ENCODE peak calls at places on chromosomes 6 and 20, in nine cellular contexts. H is CD8-positive, alpha-beta T cell; Z is BJ; D is cardiac muscle cell; C is astrocyte of the spinal cord; F is kidney epithelial cell; O is lower lobe of right lung; X is IMR-90; P is tibial nerve. S is an unnamed sample.

GRCh38 chr6:144158133-144158532 is 7.8 kb downstream of the STX11 start:
- DNase-seq in D (peak; percentile 76), Z (peak; percentile 76), P (no peak), O (no peak), C (peak; percentile 79), X (peak; percentile 88), H (no peak), F (peak; percentile 37), S (no peak)

GRCh38 chr20:45910670-45911485 is 1.1 kb downstream of the PLTP start:
- DNase-seq in P (peak; percentile 99), C (peak; percentile 100), X (peak; percentile 100), Z (peak; percentile 99), H (peak; percentile 83), O (peak; percentile 97), D (peak; percentile 99), F (peak; percentile 99), S (peak; percentile 99)

GRCh38 chr20:17835941-17836861 is 132.4 kb downstream of the SNX5 start:
- DNase-seq in Z (peak; percentile 78), C (peak; percentile 89), X (peak; percentile 87), P (peak; percentile 39), D (no peak), F (no peak), H (no peak), O (no peak), S (no peak)

GRCh38 chr6:143507358-143508145 is 4.0 kb downstream of the FUCA2 start:
- DNase-seq in X (peak; percentile 49), F (no peak), O (no peak), C (no peak), H (no peak), Z (no peak), P (no peak), D (no peak), S (peak; percentile 14)

GRCh38 chr6:30272032-30272431 is 54.7 kb upstream of the TRIM39 start:
- DNase-seq in D (no peak), H (no peak), C (no peak), Z (no peak), X (no peak), O (no peak), F (no peak), P (no peak), S (no peak)

GRCh38 chr6:40788661-40789111 is 201.5 kb upstream of the LRFN2 start:
- DNase-seq in H (no peak), D (peak; percentile 9), P (no peak), Z (no peak), O (no peak), C (peak; percentile 5), F (no peak), X (no peak), S (no peak)

GRCh38 chr6:13427838-13428527 is 59.4 kb downstream of the GFOD1 start:
- DNase-seq in P (no peak), O (peak; percentile 56), F (no peak), D (peak; percentile 48), C (no peak), X (no peak), Z (no peak), H (peak; percentile 25), S (no peak)

GRCh38 chr20:59958123-59958522 is at the start of gene CDH26:
- DNase-seq in D (no peak), O (no peak), Z (no peak), C (no peak), X (no peak), H (no peak), P (no peak), F (no peak), S (no peak)

GRCh38 chr20:50516180-50516934 is 6.2 kb downstream of the PTPN1 start:
- DNase-seq in C (no peak), X (no peak), H (no peak), O (no peak), P (no peak), Z (no peak), D (no peak), F (no peak), S (no peak)

GRCh38 chr20:2260250-2260649 is 35.6 kb upstream of the TGM3 start:
- DNase-seq in O (no peak), C (no peak), H (no peak), P (no peak), X (no peak), Z (no peak), F (no peak), D (no peak), S (no peak)

GRCh38 chr20:2259731-2260130 is 36.1 kb upstream of the TGM3 start:
- DNase-seq in D (no peak), Z (no peak), C (no peak), H (no peak), P (no peak), F (no peak), X (no peak), O (no peak), S (no peak)

GRCh38 chr20:2261105-2261504 is 34.7 kb upstream of the TGM3 start:
- DNase-seq in Z (no peak), C (no peak), X (no peak), H (no peak), O (no peak), P (no peak), F (no peak), D (no peak), S (no peak)

DNA sequence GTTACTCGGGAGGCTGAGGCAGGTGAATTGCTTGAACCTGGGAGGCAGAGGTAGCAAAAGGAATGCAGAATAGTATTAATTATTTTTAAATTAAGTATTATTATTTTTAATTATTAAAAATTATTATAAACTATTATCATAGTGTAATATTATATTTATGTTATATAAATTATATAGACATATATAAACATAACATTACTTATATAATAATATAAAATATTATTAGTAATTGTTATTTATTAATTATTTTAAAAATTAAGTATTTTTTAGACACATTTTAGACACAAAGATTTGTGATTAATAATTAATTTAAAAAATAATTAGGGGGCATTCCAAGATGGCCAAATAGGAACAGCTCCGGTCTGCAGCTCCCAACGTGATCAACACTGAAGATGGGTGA is 31.7 kb upstream of the TGM3 start:
- DNase-seq in D (no peak), P (no peak), X (no peak), C (no peak), F (no peak), H (no peak), Z (no peak), O (no peak), S (no peak)
- H3K4me3 ChIP-seq in D (no peak overlapping the region), P (no peak overlapping the region), X (no peak overlapping the region), C (no peak overlapping the region), F (no peak overlapping the region), H (no peak overlapping the region), Z (no peak overlapping the region), O (no peak overlapping the region), S (no peak overlapping the region)

GRCh38 chr6:139230421-139230840 is 61.4 kb downstream of the TXLNB start:
- DNase-seq in H (no peak), Z (no peak), X (peak; percentile 46), C (peak; percentile 36), P (no peak), D (peak; percentile 55), O (no peak), F (no peak), S (no peak)
- TF ChIP-seq CTCF in H (no peak), Z (peak; percentile 2), X (peak; percentile 25), C (peak; percentile 18), P (no peak), D (peak; percentile 18), O (no peak), F (no peak), S (no peak)

DNA sequence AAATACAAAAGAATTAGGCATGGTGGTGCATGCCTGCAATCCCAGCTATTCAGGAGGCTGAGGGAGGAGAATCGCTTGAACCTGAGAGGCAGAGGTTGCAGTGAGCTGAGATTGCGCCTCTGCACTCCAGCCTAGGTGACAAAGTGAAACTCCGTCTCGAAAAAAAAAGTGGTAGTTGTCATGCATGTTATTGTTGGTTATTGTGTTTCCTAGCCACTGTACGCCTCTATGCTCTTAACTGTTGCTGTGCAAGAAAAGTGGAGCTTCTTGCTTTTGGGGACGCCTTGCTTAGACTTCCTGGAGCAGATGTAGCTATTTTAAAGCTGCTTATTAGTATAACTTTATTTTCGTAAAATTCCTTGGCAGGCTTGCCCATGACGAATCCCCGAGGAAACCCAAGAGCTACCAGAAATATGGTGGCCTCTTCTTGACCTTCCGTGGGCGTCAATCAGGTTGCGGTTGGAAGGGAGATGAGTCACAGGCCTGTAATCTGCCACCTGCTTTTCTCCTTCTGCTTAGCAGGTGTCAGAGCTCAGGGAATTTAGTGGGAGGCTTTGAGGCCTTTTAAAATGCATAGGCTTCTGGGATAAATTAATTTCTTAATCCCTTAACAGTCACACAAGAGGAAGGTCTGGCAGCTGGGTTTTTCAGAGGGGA is 17.3 kb downstream of the GABRR2 start:
- DNase-seq in C (peak; percentile 94), P (no peak), O (no peak), D (no peak), Z (peak; percentile 92), H (peak; percentile 19), F (peak; percentile 98), X (peak; percentile 99), S (peak; percentile 99)
- H3K4me3 ChIP-seq in C (no peak overlapping the region), P (no peak overlapping the region), O (no peak overlapping the region), D (no peak overlapping the region), Z (no peak overlapping the region), H (no peak overlapping the region), F (no peak overlapping the region), X (no peak overlapping the region), S (no peak overlapping the region)

DNA sequence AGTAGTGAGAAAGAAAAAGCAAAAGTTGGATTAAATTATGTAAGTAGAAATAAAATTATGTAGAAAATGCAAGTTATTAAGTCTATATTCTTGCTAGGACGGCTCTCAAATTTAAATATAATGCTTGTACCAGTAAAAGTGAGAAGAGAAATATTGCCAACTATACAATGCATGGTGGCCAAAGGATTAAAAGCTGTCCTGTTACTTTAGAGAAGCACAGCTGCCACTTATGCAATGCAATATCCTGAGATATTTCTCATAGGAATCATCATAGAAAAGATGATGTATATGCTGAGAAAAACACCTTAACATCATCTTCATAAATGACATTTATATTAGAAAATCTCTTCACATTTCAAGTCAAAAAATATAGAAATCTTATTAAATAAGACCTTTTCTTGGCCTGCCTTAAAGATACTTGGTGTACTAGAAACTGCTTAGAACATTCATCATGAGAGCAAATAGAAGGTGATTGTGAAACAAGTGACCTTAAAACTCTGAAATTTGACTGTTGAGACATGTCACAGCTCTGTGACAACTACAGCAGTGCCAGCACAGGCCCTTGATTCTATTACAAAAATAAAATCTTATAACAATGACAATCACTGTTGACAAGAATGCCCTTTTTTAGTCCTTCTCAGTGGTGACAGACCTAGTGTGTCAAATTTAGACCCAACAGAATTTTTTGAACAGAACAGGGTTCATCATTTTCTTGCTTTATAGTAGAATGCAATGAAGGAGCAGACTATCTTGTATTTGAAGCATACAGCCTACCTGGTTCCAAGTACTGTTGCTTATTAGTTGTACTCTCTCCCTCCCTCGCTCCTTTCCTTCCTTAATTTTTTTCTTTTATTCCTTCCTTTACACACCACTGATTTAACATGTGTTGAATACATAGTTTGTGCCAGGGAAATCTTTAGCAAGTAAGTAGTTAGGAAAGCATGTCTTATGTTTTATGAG is 173.1 kb downstream of the CLVS2 start:
- DNase-seq in X (no peak), F (no peak), O (no peak), P (no peak), H (no peak), Z (no peak), C (no peak), D (no peak), S (no peak)
- TF ChIP-seq CTCF in X (no peak), F (no peak), O (no peak), P (no peak), H (no peak), Z (no peak), C (no peak), D (no peak), S (no peak)

S was measured in HFF-Myc.